ENCODE peak calls at places on chromosomes 12 and 14, in four cellular contexts. One of them, this sample, is unnamed.
A peak's percentile ranks its signal among the peaks of the same experiment; 100 is the strongest.

GRCh38 chr12:63045020-63045860 is 105.8 kb downstream of the AVPR1A start:
- DNase-seq in IMR-90: peak; percentile 56
- DNase-seq in mesendoderm: peak; percentile 86
- DNase-seq in H9: no peak
- DNase-seq in this sample: no peak

GRCh38 chr12:96466939-96467751 is 22.2 kb upstream of the CFAP54 start:
- DNase-seq in IMR-90: peak; percentile 71
- DNase-seq in mesendoderm: no peak
- DNase-seq in H9: no peak
- DNase-seq in this sample: no peak

GRCh38 chr14:51539571-51540037 is 112.1 kb upstream of the FRMD6 start:
- DNase-seq in IMR-90: peak; percentile 92
- DNase-seq in mesendoderm: peak; percentile 86
- DNase-seq in H9: no peak
- DNase-seq in this sample: no peak

GRCh38 chr14:74018029-74018703 is 922 bp downstream of the ENTPD5 start:
- DNase-seq in IMR-90: peak; percentile 64
- DNase-seq in mesendoderm: no peak
- DNase-seq in H9: no peak
- DNase-seq in this sample: no peak

GRCh38 chr12:22893878-22894277 is 268.9 kb downstream of the ETNK1 start:
- DNase-seq in IMR-90: no peak
- DNase-seq in mesendoderm: no peak
- DNase-seq in H9: no peak
- DNase-seq in this sample: no peak

GRCh38 chr12:58502236-58502635 is 418.1 kb downstream of the LRIG3 start:
- DNase-seq in IMR-90: peak; percentile 25
- DNase-seq in mesendoderm: peak; percentile 16
- DNase-seq in H9: no peak
- DNase-seq in this sample: no peak

GRCh38 chr12:131101703-131102492 is 148.2 kb downstream of the ADGRD1 start:
- DNase-seq in IMR-90: no peak
- DNase-seq in mesendoderm: no peak
- DNase-seq in H9: peak; percentile 21
- DNase-seq in this sample: no peak

GRCh38 chr12:102061096-102061555 is 665 bp downstream of the WASHC3 start:
- DNase-seq in IMR-90: peak; percentile 1
- DNase-seq in mesendoderm: no peak
- DNase-seq in H9: no peak
- DNase-seq in this sample: no peak

GRCh38 chr14:104072586-104072985 is 12.9 kb upstream of the ASPG start:
- DNase-seq in IMR-90: no peak
- DNase-seq in mesendoderm: no peak
- DNase-seq in H9: no peak
- DNase-seq in this sample: no peak

GRCh38 chr14:99565383-99565782 is 38.6 kb downstream of the CCDC85C start:
- DNase-seq in IMR-90: no peak
- DNase-seq in mesendoderm: no peak
- DNase-seq in H9: no peak
- DNase-seq in this sample: no peak

GRCh38 chr14:76152333-76152681 is 585 bp downstream of the GPATCH2L start:
- DNase-seq in IMR-90: peak; percentile 91
- DNase-seq in mesendoderm: peak; percentile 87
- DNase-seq in H9: peak; percentile 80
- DNase-seq in this sample: no peak

GRCh38 chr12:16350682-16351081 is 3.2 kb downstream of the MGST1 start:
- DNase-seq in IMR-90: peak; percentile 97
- DNase-seq in mesendoderm: peak; percentile 14
- DNase-seq in H9: no peak
- DNase-seq in this sample: no peak

GRCh38 chr14:98689936-98690335 is 582.1 kb downstream of the BCL11B start:
- DNase-seq in IMR-90: no peak
- DNase-seq in mesendoderm: no peak
- DNase-seq in H9: no peak
- DNase-seq in this sample: no peak

GRCh38 chr14:61860294-61860918 is 98.2 kb downstream of the SNAPC1 start:
- DNase-seq in IMR-90: peak; percentile 42
- DNase-seq in mesendoderm: peak; percentile 63
- DNase-seq in H9: peak; percentile 67
- DNase-seq in this sample: no peak

GRCh38 chr12:15700595-15700994 is 88.6 kb downstream of the EPS8 start:
- DNase-seq in IMR-90: peak; percentile 95
- DNase-seq in mesendoderm: no peak
- DNase-seq in H9: no peak
- DNase-seq in this sample: no peak

GRCh38 chr12:69096669-69097364 is 142.6 kb upstream of the CPSF6 start:
- DNase-seq in IMR-90: no peak
- DNase-seq in mesendoderm: no peak
- DNase-seq in H9: no peak
- DNase-seq in this sample: no peak

GRCh38 chr14:103224996-103225874 is 102.0 kb downstream of the TNFAIP2 start:
- DNase-seq in IMR-90: peak; percentile 41
- DNase-seq in mesendoderm: no peak
- DNase-seq in H9: no peak
- DNase-seq in this sample: no peak

GRCh38 chr12:67354322-67354721 is 85.2 kb downstream of the CAND1 start:
- DNase-seq in IMR-90: peak; percentile 15
- DNase-seq in mesendoderm: no peak
- DNase-seq in H9: no peak
- DNase-seq in this sample: no peak

GRCh38 chr12:30706476-30706875 is 10.8 kb upstream of the IPO8 start:
- DNase-seq in IMR-90: no peak
- DNase-seq in mesendoderm: no peak
- DNase-seq in H9: no peak
- DNase-seq in this sample: no peak

GRCh38 chr14:71659165-71659564 is 273.1 kb upstream of the RGS6 start:
- DNase-seq in IMR-90: peak; percentile 64
- DNase-seq in mesendoderm: peak; percentile 19
- DNase-seq in H9: no peak
- DNase-seq in this sample: no peak

GRCh38 chr12:114174326-114174725 is 208.2 kb upstream of the RBM19 start:
- DNase-seq in IMR-90: no peak
- DNase-seq in mesendoderm: no peak
- DNase-seq in H9: no peak
- DNase-seq in this sample: no peak

GRCh38 chr12:92943482-92944250 is 14.6 kb upstream of the EEA1 start:
- DNase-seq in IMR-90: peak; percentile 31
- DNase-seq in mesendoderm: peak; percentile 21
- DNase-seq in H9: no peak
- DNase-seq in this sample: no peak

GRCh38 chr14:100786131-100786530 is 39.8 kb upstream of the MEG3 start:
- DNase-seq in IMR-90: no peak
- DNase-seq in mesendoderm: no peak
- DNase-seq in H9: no peak
- DNase-seq in this sample: no peak

GRCh38 chr12:25056486-25057130 is 107.7 kb upstream of the BCAT1 start:
- DNase-seq in IMR-90: no peak
- DNase-seq in mesendoderm: no peak
- DNase-seq in H9: no peak
- DNase-seq in this sample: no peak

GRCh38 chr12:69575346-69575745 is 9.9 kb upstream of the CCT2 start:
- DNase-seq in IMR-90: peak; percentile 57
- DNase-seq in mesendoderm: no peak
- DNase-seq in H9: no peak
- DNase-seq in this sample: no peak

GRCh38 chr14:22566845-22567244 is 22.2 kb downstream of the DAD1 start:
- DNase-seq in IMR-90: no peak
- DNase-seq in mesendoderm: no peak
- DNase-seq in H9: no peak
- DNase-seq in this sample: no peak

GRCh38 chr14:22564463-22564862 is 24.6 kb downstream of the DAD1 start:
- DNase-seq in IMR-90: no peak
- DNase-seq in mesendoderm: no peak
- DNase-seq in H9: no peak
- DNase-seq in this sample: no peak

GRCh38 chr14:22563987-22564386 is 25.0 kb downstream of the DAD1 start:
- DNase-seq in IMR-90: no peak
- DNase-seq in mesendoderm: no peak
- DNase-seq in H9: no peak
- DNase-seq in this sample: no peak

GRCh38 chr14:22567437-22567836 is 21.6 kb downstream of the DAD1 start:
- DNase-seq in IMR-90: no peak
- DNase-seq in mesendoderm: no peak
- DNase-seq in H9: no peak
- DNase-seq in this sample: no peak

GRCh38 chr14:22565391-22565945 is 23.6 kb downstream of the DAD1 start:
- DNase-seq in IMR-90: no peak
- DNase-seq in mesendoderm: no peak
- DNase-seq in H9: no peak
- DNase-seq in this sample: no peak
- H4K5ac ChIP-seq in IMR-90: no peak overlapping the region
- H4K5ac ChIP-seq in mesendoderm: no peak overlapping the region
- H4K5ac ChIP-seq in H9: no peak overlapping the region
- H4K5ac ChIP-seq in this sample: no peak overlapping the region

GRCh38 chr12:84604541-84604940 is 308.1 kb downstream of the SLC6A15 start:
- DNase-seq in IMR-90: no peak
- DNase-seq in mesendoderm: no peak
- DNase-seq in H9: no peak
- DNase-seq in this sample: no peak

GRCh38 chr12:84601483-84601882 is 311.1 kb downstream of the SLC6A15 start:
- DNase-seq in IMR-90: no peak
- DNase-seq in mesendoderm: peak; percentile 49
- DNase-seq in H9: no peak
- DNase-seq in this sample: no peak

GRCh38 chr12:84607170-84607569 is 305.4 kb downstream of the SLC6A15 start:
- DNase-seq in IMR-90: no peak
- DNase-seq in mesendoderm: no peak
- DNase-seq in H9: no peak
- DNase-seq in this sample: no peak

DNA sequence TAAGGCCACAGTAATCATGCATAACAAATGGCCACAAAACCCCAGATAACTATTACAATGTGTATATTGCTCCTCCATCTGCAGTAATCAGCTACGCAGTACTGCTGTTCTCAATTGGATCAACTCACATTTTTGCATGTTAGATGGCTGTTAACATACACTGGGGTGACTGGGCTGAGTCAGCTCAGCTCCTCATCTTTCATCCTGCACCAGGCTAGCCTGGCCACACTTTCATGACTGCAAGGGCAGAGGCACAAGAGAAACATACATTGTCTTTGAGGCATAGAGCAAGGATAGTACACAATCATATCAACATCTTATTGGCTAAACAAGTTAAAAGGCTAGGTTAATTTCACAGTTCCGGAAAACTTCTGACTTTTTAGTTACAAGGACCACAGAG is 306.6 kb downstream of the SLC6A15 start:
- DNase-seq in IMR-90: no peak
- DNase-seq in mesendoderm: peak; percentile 22
- DNase-seq in H9: no peak
- DNase-seq in this sample: no peak
- H4K5ac ChIP-seq in IMR-90: no peak overlapping the region
- H4K5ac ChIP-seq in mesendoderm: no peak overlapping the region
- H4K5ac ChIP-seq in H9: no peak overlapping the region
- H4K5ac ChIP-seq in this sample: no peak overlapping the region

GRCh38 chr14:33569844-33570716 is 380.8 kb downstream of the EGLN3 start:
- DNase-seq in IMR-90: no peak
- DNase-seq in mesendoderm: no peak
- DNase-seq in H9: no peak
- DNase-seq in this sample: no peak

GRCh38 chr14:33570717-33571058 is 380.2 kb downstream of the EGLN3 start:
- DNase-seq in IMR-90: no peak
- DNase-seq in mesendoderm: no peak
- DNase-seq in H9: no peak
- DNase-seq in this sample: no peak

GRCh38 chr14:33567736-33568124 is 383.1 kb downstream of the EGLN3 start:
- DNase-seq in IMR-90: no peak
- DNase-seq in mesendoderm: no peak
- DNase-seq in H9: no peak
- DNase-seq in this sample: no peak

GRCh38 chr14:33567003-33567735 is 383.7 kb downstream of the EGLN3 start:
- DNase-seq in IMR-90: no peak
- DNase-seq in mesendoderm: no peak
- DNase-seq in H9: no peak
- DNase-seq in this sample: no peak

DNA sequence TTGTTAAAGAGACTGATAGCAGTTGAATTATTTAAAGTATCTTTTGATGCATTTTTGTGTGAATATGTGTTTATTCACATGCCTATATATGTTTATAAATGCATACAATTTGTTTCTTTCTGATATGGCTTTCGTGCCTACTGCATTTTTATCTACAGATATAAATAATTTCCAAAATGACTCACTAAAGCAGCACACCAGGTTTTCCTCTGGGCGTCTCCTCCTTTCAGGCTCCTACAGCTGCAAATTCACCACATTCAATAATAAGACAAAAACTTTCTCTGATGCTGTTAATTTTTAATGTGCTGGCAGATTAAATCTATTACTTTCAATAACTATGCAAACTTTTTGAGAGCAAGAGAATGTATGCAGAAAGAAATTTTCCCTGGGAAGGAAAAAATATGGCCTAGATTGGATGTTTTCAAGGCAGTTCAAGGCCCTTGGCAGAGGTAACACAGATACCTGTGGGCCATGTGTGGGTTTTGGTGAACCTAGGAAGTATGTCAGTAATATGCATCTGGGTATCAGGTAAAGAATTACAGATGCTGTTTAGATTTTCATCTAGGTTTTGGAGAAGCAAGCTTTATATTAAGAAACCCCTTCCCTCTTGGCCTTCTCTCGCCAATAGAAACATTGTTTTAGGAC is 381.8 kb downstream of the EGLN3 start:
- DNase-seq in IMR-90: no peak
- DNase-seq in mesendoderm: no peak
- DNase-seq in H9: no peak
- DNase-seq in this sample: no peak
- H4K5ac ChIP-seq in IMR-90: no peak overlapping the region
- H4K5ac ChIP-seq in mesendoderm: no peak overlapping the region
- H4K5ac ChIP-seq in H9: no peak overlapping the region
- H4K5ac ChIP-seq in this sample: no peak overlapping the region

GRCh38 chr14:55505846-55506245 is 65.4 kb upstream of the TBPL2 start:
- DNase-seq in IMR-90: no peak
- DNase-seq in mesendoderm: no peak
- DNase-seq in H9: no peak
- DNase-seq in this sample: no peak
- H4K5ac ChIP-seq in IMR-90: no peak overlapping the region
- H4K5ac ChIP-seq in mesendoderm: no peak overlapping the region
- H4K5ac ChIP-seq in H9: no peak overlapping the region
- H4K5ac ChIP-seq in this sample: no peak overlapping the region

DNA sequence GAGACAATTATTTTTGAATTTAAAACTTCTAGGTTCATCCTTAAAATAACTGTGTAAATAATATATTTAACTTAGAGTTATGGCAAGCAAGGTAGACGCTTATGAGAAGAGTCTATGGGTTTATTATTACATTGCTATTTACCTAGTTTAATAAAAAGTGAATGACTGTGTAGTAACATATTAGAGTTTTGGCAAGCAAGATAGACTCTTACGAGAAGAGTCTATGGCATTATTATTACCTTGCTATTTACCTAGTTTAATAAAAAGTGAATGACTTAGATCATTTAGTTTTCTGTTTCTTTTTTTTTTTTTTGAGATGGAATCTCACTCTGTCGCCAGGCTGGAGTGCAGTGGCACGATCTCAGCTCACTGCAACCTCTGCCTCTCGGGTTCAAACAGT is 3.8 kb downstream of the RNF34 start:
- DNase-seq in IMR-90: no peak
- DNase-seq in mesendoderm: no peak
- DNase-seq in H9: no peak
- DNase-seq in this sample: no peak
- H4K5ac ChIP-seq in IMR-90: no peak overlapping the region
- H4K5ac ChIP-seq in mesendoderm: no peak overlapping the region
- H4K5ac ChIP-seq in H9: no peak overlapping the region
- H4K5ac ChIP-seq in this sample: no peak overlapping the region